ENCODE peak calls at places on chromosomes 6 and 20, in four cellular contexts. M is K562, G is GM12878, U is HepG2. K is an unnamed sample.

GRCh38 chr6:39714802-39715201 is 10.4 kb downstream of the KIF6 start:
- DNase-seq in M (no peak), G (no peak), U (no peak), K (no peak)

GRCh38 chr20:25376236-25376635 is 14.4 kb downstream of the ABHD12 start:
- DNase-seq in M (no peak), G (no peak), U (no peak), K (no peak)

GRCh38 chr6:27280540-27281000 is 31.5 kb downstream of the POM121L2 start:
- DNase-seq in M (peak), G (no peak), U (peak), K (no peak)

GRCh38 chr6:52416629-52417151 is 3.5 kb upstream of the EFHC1 start:
- DNase-seq in M (peak), G (peak), U (peak), K (no peak)

GRCh38 chr6:56890683-56891429 is 64.1 kb upstream of the BEND6 start:
- DNase-seq in M (peak), G (peak), U (no peak), K (no peak)

GRCh38 chr6:144897441-144897921 is 612.3 kb downstream of the UTRN start:
- DNase-seq in M (no peak), G (no peak), U (no peak), K (no peak)

GRCh38 chr6:137637161-137637560 is 143.0 kb upstream of the OLIG3 start:
- DNase-seq in M (no peak), G (no peak), U (peak), K (no peak)

GRCh38 chr20:35618372-35619131 is 2.9 kb downstream of the SPAG4 start:
- DNase-seq in M (no peak), G (no peak), U (no peak), K (peak)

GRCh38 chr6:37696220-37696840 is 1.4 kb downstream of the MDGA1 start:
- DNase-seq in M (no peak), G (no peak), U (no peak), K (peak)

GRCh38 chr6:27505209-27506027 is 32.5 kb upstream of the ZNF184 start:
- DNase-seq in M (peak), G (peak), U (peak), K (peak)

GRCh38 chr6:44342052-44342451 is 398 bp upstream of the SPATS1 start:
- DNase-seq in M (peak), G (no peak), U (no peak), K (no peak)

GRCh38 chr6:27753668-27754407 is 158.4 kb downstream of the OR2B2 start:
- DNase-seq in M (peak), G (peak), U (peak), K (peak)

GRCh38 chr6:54135665-54136370 is 24.6 kb downstream of the MLIP start:
- DNase-seq in M (no peak), G (no peak), U (peak), K (no peak)

GRCh38 chr6:168166627-168167026 is 87.6 kb upstream of the FRMD1 start:
- DNase-seq in M (no peak), G (no peak), U (no peak), K (no peak)

GRCh38 chr6:133707456-133707855 is 181.5 kb upstream of the TCF21 start:
- DNase-seq in M (no peak), G (peak), U (no peak), K (no peak)

GRCh38 chr6:6696867-6697531 is 108.5 kb downstream of the LY86 start:
- DNase-seq in M (peak), G (no peak), U (peak), K (peak)

DNA sequence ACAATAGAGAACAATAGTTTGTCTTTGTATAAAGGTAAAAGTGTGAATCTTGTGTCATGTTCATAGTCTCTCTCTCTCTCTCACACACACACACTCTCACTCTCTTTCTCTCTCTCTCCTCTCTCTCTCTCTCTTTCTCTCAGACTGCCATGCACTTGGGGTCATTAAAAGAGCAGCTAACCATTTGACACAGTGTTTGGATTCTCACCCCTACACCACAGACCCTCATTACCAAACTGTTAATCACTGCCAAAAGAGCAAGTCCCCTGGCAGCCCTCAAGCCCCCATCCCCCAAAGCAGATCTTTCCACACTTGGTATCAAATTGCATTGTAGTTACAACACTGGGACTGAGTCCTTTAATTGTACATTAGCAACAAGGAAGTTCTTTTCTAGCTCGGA is 305.8 kb upstream of the RSPO3 start:
- DNase-seq in M (no peak), G (no peak), U (no peak), K (no peak)
- TF ChIP-seq NR2C2 in M (no peak), G (no peak), U (no peak), K (no peak)

GRCh38 chr6:18413320-18413830 is 26.2 kb downstream of the RNF144B start:
- DNase-seq in M (no peak), G (no peak), U (no peak), K (no peak)

GRCh38 chr6:18414102-18414501 is 27.0 kb downstream of the RNF144B start:
- DNase-seq in M (no peak), G (no peak), U (no peak), K (no peak)

GRCh38 chr6:18416341-18416679 is 29.2 kb downstream of the RNF144B start:
- DNase-seq in M (no peak), G (no peak), U (no peak), K (no peak)

GRCh38 chr6:18415207-18415606 is 28.1 kb downstream of the RNF144B start:
- DNase-seq in M (no peak), G (no peak), U (no peak), K (no peak)

GRCh38 chr6:18415671-18416340 is 28.7 kb downstream of the RNF144B start:
- DNase-seq in M (no peak), G (no peak), U (no peak), K (no peak)
- TF ChIP-seq NR2C2 in M (no peak), G (no peak), U (no peak), K (no peak)

DNA sequence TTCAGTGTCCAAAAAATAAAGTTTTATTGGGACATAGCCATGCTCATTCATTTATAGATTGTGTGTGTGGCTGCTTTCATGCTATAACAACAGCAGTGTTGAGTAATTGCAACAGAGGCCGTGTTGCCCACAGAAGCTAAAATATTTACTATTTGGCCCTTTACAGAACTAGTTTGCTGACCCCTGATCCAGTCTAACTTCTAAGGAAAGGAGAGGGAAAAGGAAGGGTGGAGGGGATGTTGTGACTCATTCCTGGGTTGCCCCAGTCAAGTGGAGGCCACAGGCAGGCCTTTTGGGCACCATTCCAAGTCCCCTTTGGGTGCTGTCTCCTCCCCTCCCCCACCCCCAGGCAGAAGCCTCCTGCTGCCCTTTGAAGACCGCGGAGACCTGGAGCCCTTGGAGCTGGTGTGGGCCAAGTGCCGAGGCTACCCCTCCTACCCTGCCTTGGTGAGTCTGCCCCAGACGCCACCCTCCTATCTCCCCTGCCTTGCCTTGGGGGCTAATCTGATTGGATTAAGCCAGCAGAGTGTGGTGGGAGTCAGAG is 28.4 kb downstream of the BRPF3 start:
- DNase-seq in M (peak), G (no peak), U (no peak), K (no peak)
- TF ChIP-seq NR2C2 in M (no peak), G (no peak), U (no peak), K (no peak)

GRCh38 chr6:166402582-166403277 is 20.0 kb upstream of the MPC1 start:
- DNase-seq in M (no peak), G (no peak), U (no peak), K (no peak)

GRCh38 chr6:166410426-166410935 is 27.7 kb upstream of the MPC1 start:
- DNase-seq in M (no peak), G (peak), U (no peak), K (no peak)

GRCh38 chr6:166405416-166405815 is 22.7 kb upstream of the MPC1 start:
- DNase-seq in M (no peak), G (no peak), U (no peak), K (no peak)

GRCh38 chr6:166408936-166409755 is 26.4 kb upstream of the MPC1 start:
- DNase-seq in M (peak), G (no peak), U (no peak), K (no peak)

DNA sequence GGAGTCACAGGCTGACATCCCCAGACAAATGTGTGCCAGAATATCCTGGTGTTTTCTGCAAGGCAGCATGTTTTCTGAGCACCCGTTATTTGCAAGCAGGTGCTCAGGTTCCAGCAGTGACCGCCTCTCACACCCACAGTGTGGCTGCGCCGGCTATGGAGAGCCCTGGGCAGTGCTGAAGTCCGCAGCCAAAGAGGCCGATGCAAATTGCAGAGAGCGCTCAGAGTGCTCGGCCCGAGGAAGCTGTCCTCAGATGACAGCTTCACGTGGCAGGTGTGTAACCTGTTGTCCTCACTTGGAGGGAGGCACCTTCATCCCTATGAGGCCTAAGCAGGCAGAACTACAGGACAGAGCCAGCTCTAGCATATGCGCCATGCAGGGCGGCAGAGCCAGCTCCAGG is 23.5 kb upstream of the MPC1 start:
- DNase-seq in M (no peak), G (no peak), U (no peak), K (no peak)
- TF ChIP-seq NR2C2 in M (no peak), G (no peak), U (no peak), K (no peak)